ENCODE peak calls at places on chromosomes 13 and 19, in five cellular contexts. One of them, this sample, is unnamed.

GRCh38 chr19:8342684-8343482 is at the start of gene KANK3:
- DNase-seq in A549: peak; percentile 97
- DNase-seq in AG04450: peak; percentile 73
- DNase-seq in uterus: peak; percentile 89
- DNase-seq in Peyer's patch: peak; percentile 93
- DNase-seq in this sample: peak; percentile 97

GRCh38 chr19:38319421-38320258 is at the start of gene KCNK6:
- DNase-seq in A549: no peak
- DNase-seq in AG04450: no peak
- DNase-seq in uterus: peak; percentile 40
- DNase-seq in Peyer's patch: peak; percentile 82
- DNase-seq in this sample: peak; percentile 42

GRCh38 chr19:40778865-40779284 is 828 bp downstream of the RAB4B start:
- DNase-seq in A549: no peak
- DNase-seq in AG04450: no peak
- DNase-seq in uterus: no peak
- DNase-seq in Peyer's patch: no peak
- DNase-seq in this sample: peak; percentile 42

GRCh38 chr19:32876919-32877285 is 7.3 kb upstream of the SLC7A9 start:
- DNase-seq in A549: peak; percentile 70
- DNase-seq in AG04450: no peak
- DNase-seq in uterus: no peak
- DNase-seq in Peyer's patch: peak; percentile 80
- DNase-seq in this sample: peak; percentile 52

GRCh38 chr19:1223018-1223855 is 14.6 kb downstream of the CBARP start:
- DNase-seq in A549: peak; percentile 61
- DNase-seq in AG04450: no peak
- DNase-seq in uterus: no peak
- DNase-seq in Peyer's patch: no peak
- DNase-seq in this sample: peak; percentile 49

GRCh38 chr19:35716735-35716984 is 1.1 kb upstream of the KMT2B start:
- DNase-seq in A549: no peak
- DNase-seq in AG04450: no peak
- DNase-seq in uterus: no peak
- DNase-seq in Peyer's patch: no peak
- DNase-seq in this sample: no peak

GRCh38 chr19:538641-539428 is 5.0 kb upstream of the GZMM start:
- DNase-seq in A549: no peak
- DNase-seq in AG04450: no peak
- DNase-seq in uterus: no peak
- DNase-seq in Peyer's patch: no peak
- DNase-seq in this sample: no peak

GRCh38 chr13:113231306-113232207 is 22.1 kb downstream of the CUL4A start:
- DNase-seq in A549: no peak
- DNase-seq in AG04450: no peak
- DNase-seq in uterus: no peak
- DNase-seq in Peyer's patch: no peak
- DNase-seq in this sample: no peak

GRCh38 chr13:76707360-76707759 is 178.8 kb downstream of the KCTD12 start:
- DNase-seq in A549: no peak
- DNase-seq in AG04450: no peak
- DNase-seq in uterus: no peak
- DNase-seq in Peyer's patch: no peak
- DNase-seq in this sample: no peak

GRCh38 chr19:40420766-40421467 is 4.9 kb downstream of the SERTAD1 start:
- DNase-seq in A549: peak; percentile 97
- DNase-seq in AG04450: peak; percentile 75
- DNase-seq in uterus: peak; percentile 94
- DNase-seq in Peyer's patch: peak; percentile 98
- DNase-seq in this sample: peak; percentile 94

GRCh38 chr13:64817721-64818120 is 2412.4 kb downstream of the PCDH9 start:
- DNase-seq in A549: no peak
- DNase-seq in AG04450: no peak
- DNase-seq in uterus: no peak
- DNase-seq in Peyer's patch: no peak
- DNase-seq in this sample: no peak

GRCh38 chr19:405138-405965 is 3.6 kb downstream of the C2CD4C start:
- DNase-seq in A549: no peak
- DNase-seq in AG04450: no peak
- DNase-seq in uterus: peak; percentile 5
- DNase-seq in Peyer's patch: peak; percentile 53
- DNase-seq in this sample: no peak

GRCh38 chr19:31676271-31677004 is 327.2 kb upstream of the TSHZ3 start:
- DNase-seq in A549: peak; percentile 47
- DNase-seq in AG04450: no peak
- DNase-seq in uterus: no peak
- DNase-seq in Peyer's patch: no peak
- DNase-seq in this sample: no peak

GRCh38 chr13:98541211-98541610 is 35.7 kb downstream of the STK24 start:
- DNase-seq in A549: no peak
- DNase-seq in AG04450: no peak
- DNase-seq in uterus: no peak
- DNase-seq in Peyer's patch: no peak
- DNase-seq in this sample: peak; percentile 66

GRCh38 chr13:98541701-98542203 is 35.2 kb downstream of the STK24 start:
- DNase-seq in A549: no peak
- DNase-seq in AG04450: no peak
- DNase-seq in uterus: no peak
- DNase-seq in Peyer's patch: no peak
- DNase-seq in this sample: no peak

GRCh38 chr13:98544105-98544710 is 32.7 kb downstream of the STK24 start:
- DNase-seq in A549: no peak
- DNase-seq in AG04450: no peak
- DNase-seq in uterus: no peak
- DNase-seq in Peyer's patch: peak; percentile 72
- DNase-seq in this sample: no peak

GRCh38 chr13:98543380-98544104 is 33.4 kb downstream of the STK24 start:
- DNase-seq in A549: no peak
- DNase-seq in AG04450: no peak
- DNase-seq in uterus: no peak
- DNase-seq in Peyer's patch: no peak
- DNase-seq in this sample: no peak

DNA sequence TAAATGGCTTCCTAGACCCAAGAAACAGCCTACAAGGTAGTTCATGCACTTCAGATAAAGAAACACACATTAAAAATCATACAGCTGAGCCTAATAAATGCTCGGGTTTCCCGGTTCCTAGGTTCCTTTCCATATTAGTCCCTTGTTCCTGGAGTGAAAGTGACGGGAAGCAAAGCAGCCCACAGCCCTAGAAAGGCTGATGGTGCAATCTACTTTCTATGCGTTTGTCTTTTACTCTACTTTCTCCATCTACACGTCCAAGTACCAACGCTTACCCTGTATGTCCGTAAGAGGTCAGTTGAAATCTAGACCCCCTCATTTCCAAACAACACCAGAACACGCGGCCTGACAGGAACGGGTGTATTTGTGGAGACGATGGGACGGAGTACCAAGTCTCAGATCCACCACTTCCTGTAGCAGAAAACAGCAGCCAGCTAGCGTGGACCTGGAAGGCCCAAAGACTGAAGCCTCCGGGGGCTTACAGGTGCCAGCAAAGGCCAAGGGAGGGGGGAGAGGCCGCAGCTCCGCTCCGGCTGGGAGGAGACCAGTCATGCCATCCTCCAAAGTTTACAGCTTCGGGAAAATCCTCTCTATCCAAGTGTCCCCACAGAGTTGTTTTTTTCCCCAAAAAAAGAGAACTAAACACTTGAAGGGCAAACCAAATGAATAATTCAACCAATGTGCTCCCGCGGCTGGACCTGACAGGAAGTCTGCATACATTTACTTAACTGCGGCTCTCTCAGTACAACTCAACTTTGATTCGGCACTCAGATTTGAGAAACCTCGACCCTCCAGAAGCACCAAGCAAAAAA is 34.1 kb downstream of the STK24 start:
- DNase-seq in A549: no peak
- DNase-seq in AG04450: no peak
- DNase-seq in uterus: no peak
- DNase-seq in Peyer's patch: no peak
- DNase-seq in this sample: peak; percentile 61
- H3K4me3 ChIP-seq in A549: no peak overlapping the region
- H3K4me3 ChIP-seq in AG04450: no peak overlapping the region
- H3K4me3 ChIP-seq in uterus: no peak overlapping the region
- H3K4me3 ChIP-seq in Peyer's patch: no peak overlapping the region
- H3K4me3 ChIP-seq in this sample: peak overlapping the region; percentile 3

GRCh38 chr19:5097331-5097930 is 128.5 kb downstream of the KDM4B start:
- DNase-seq in A549: no peak
- DNase-seq in AG04450: no peak
- DNase-seq in uterus: no peak
- DNase-seq in Peyer's patch: no peak
- DNase-seq in this sample: no peak
- TF ChIP-seq CTCF in A549: no peak
- TF ChIP-seq CTCF in AG04450: no peak
- TF ChIP-seq CTCF in uterus: no peak
- TF ChIP-seq CTCF in Peyer's patch: no peak
- TF ChIP-seq CTCF in this sample: no peak

DNA sequence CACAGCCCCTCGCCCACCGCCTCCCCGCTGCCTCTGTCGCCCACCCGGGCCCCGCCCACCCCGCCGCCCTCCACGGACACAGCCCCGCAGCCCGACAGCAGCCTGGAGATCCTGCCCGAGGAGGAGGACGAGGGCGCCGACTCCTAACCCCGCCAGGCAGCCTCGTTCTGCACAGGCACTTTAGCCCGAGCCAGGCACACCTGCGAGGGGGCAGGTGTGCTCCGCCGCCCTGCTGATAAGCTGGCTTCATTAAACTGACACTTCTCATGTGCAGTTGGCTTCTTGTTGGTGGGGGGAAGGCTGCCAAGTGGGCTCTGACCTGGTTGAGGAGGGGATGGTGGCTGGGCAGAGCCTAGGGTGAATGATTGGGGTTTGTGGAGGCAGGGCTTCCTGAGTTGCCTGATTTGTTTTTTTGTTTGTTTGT is 8.2 kb downstream of the IL4I1 start:
- DNase-seq in A549: no peak
- DNase-seq in AG04450: no peak
- DNase-seq in uterus: no peak
- DNase-seq in Peyer's patch: no peak
- DNase-seq in this sample: no peak
- H3K4me3 ChIP-seq in A549: no peak overlapping the region
- H3K4me3 ChIP-seq in AG04450: no peak overlapping the region
- H3K4me3 ChIP-seq in uterus: no peak overlapping the region
- H3K4me3 ChIP-seq in Peyer's patch: no peak overlapping the region
- H3K4me3 ChIP-seq in this sample: no peak overlapping the region

GRCh38 chr19:48332351-48332661 is 7.0 kb downstream of the EMP3 start:
- DNase-seq in A549: no peak
- DNase-seq in AG04450: no peak
- DNase-seq in uterus: no peak
- DNase-seq in Peyer's patch: no peak
- DNase-seq in this sample: no peak
- TF ChIP-seq CTCF in A549: no peak
- TF ChIP-seq CTCF in AG04450: no peak
- TF ChIP-seq CTCF in uterus: no peak
- TF ChIP-seq CTCF in Peyer's patch: no peak
- TF ChIP-seq CTCF in this sample: no peak

This sample was measured in fibroblast of villous mesenchyme.